ENCODE peak calls at places on chromosome 16, in eight cellular contexts. One of them, this sample, is unnamed.

GRCh38 chr16:56972403-56972802 is 10.7 kb downstream of the CETP start:
- DNase-seq in EH: no peak
- DNase-seq in foreskin fibroblast: no peak
- DNase-seq in thoracic aorta: no peak
- DNase-seq in fibroblast of the conjunctiva: no peak
- DNase-seq in lower leg skin: no peak
- DNase-seq in ACHN: no peak
- DNase-seq in AG10803: no peak
- DNase-seq in this sample: no peak

GRCh38 chr16:19518423-19518822 is 3.5 kb downstream of the GDE1 start:
- DNase-seq in fibroblast of the conjunctiva: no peak
- DNase-seq in EH: no peak
- DNase-seq in ACHN: no peak
- DNase-seq in AG10803: no peak
- DNase-seq in foreskin fibroblast: no peak
- DNase-seq in lower leg skin: no peak
- DNase-seq in thoracic aorta: no peak
- DNase-seq in this sample: no peak

GRCh38 chr16:15041260-15042011 is 14.4 kb downstream of the NTAN1 start:
- DNase-seq in fibroblast of the conjunctiva: peak; percentile 54
- DNase-seq in ACHN: no peak
- DNase-seq in thoracic aorta: peak; percentile 55
- DNase-seq in EH: peak; percentile 72
- DNase-seq in lower leg skin: peak; percentile 95
- DNase-seq in foreskin fibroblast: peak; percentile 79
- DNase-seq in AG10803: peak; percentile 79
- DNase-seq in this sample: no peak

GRCh38 chr16:90008708-90009145 is 10.5 kb downstream of the DBNDD1 start:
- DNase-seq in lower leg skin: no peak
- DNase-seq in fibroblast of the conjunctiva: no peak
- DNase-seq in ACHN: no peak
- DNase-seq in foreskin fibroblast: no peak
- DNase-seq in AG10803: no peak
- DNase-seq in EH: no peak
- DNase-seq in thoracic aorta: no peak
- DNase-seq in this sample: no peak

GRCh38 chr16:87628940-87629339 is 26.6 kb downstream of the JPH3 start:
- DNase-seq in fibroblast of the conjunctiva: no peak
- DNase-seq in EH: peak; percentile 59
- DNase-seq in lower leg skin: no peak
- DNase-seq in thoracic aorta: no peak
- DNase-seq in ACHN: peak; percentile 73
- DNase-seq in AG10803: peak; percentile 68
- DNase-seq in foreskin fibroblast: peak; percentile 56
- DNase-seq in this sample: no peak

GRCh38 chr16:7629571-7629970 is 296.9 kb downstream of the RBFOX1 start:
- DNase-seq in fibroblast of the conjunctiva: no peak
- DNase-seq in thoracic aorta: no peak
- DNase-seq in AG10803: no peak
- DNase-seq in ACHN: no peak
- DNase-seq in foreskin fibroblast: no peak
- DNase-seq in lower leg skin: no peak
- DNase-seq in EH: no peak
- DNase-seq in this sample: no peak

GRCh38 chr16:88753191-88753590 is 31.8 kb downstream of the PIEZO1 start:
- DNase-seq in AG10803: no peak
- DNase-seq in ACHN: no peak
- DNase-seq in fibroblast of the conjunctiva: no peak
- DNase-seq in foreskin fibroblast: no peak
- DNase-seq in EH: no peak
- DNase-seq in thoracic aorta: no peak
- DNase-seq in lower leg skin: no peak
- DNase-seq in this sample: no peak

GRCh38 chr16:67349172-67349571 is 22.6 kb downstream of the LRRC36 start:
- DNase-seq in foreskin fibroblast: no peak
- DNase-seq in thoracic aorta: no peak
- DNase-seq in lower leg skin: no peak
- DNase-seq in AG10803: peak; percentile 33
- DNase-seq in fibroblast of the conjunctiva: peak; percentile 8
- DNase-seq in EH: peak; percentile 48
- DNase-seq in ACHN: peak; percentile 66
- DNase-seq in this sample: no peak

GRCh38 chr16:57284206-57284951 is at the start of gene PLLP:
- DNase-seq in AG10803: no peak
- DNase-seq in ACHN: peak; percentile 57
- DNase-seq in foreskin fibroblast: peak; percentile 9
- DNase-seq in thoracic aorta: no peak
- DNase-seq in fibroblast of the conjunctiva: no peak
- DNase-seq in lower leg skin: no peak
- DNase-seq in EH: peak; percentile 38
- DNase-seq in this sample: no peak

GRCh38 chr16:59058261-59058660 is 324.1 kb upstream of the GOT2 start:
- DNase-seq in thoracic aorta: no peak
- DNase-seq in fibroblast of the conjunctiva: no peak
- DNase-seq in ACHN: no peak
- DNase-seq in AG10803: no peak
- DNase-seq in foreskin fibroblast: peak; percentile 23
- DNase-seq in lower leg skin: no peak
- DNase-seq in EH: no peak
- DNase-seq in this sample: no peak

GRCh38 chr16:3716831-3717234 is 491 bp downstream of the TRAP1 start:
- DNase-seq in lower leg skin: no peak
- DNase-seq in fibroblast of the conjunctiva: no peak
- DNase-seq in AG10803: no peak
- DNase-seq in foreskin fibroblast: peak; percentile 10
- DNase-seq in EH: peak; percentile 24
- DNase-seq in thoracic aorta: no peak
- DNase-seq in ACHN: peak; percentile 48
- DNase-seq in this sample: no peak

This sample was measured in suprapubic skin.